ENCODE peak calls at places on chromosomes 16 and 17, in four cellular contexts. Y is COR-L47, N is A549, H is neural progenitor cell. K is an unnamed sample.

GRCh38 chr17:79220201-79220714 is 145.6 kb downstream of the ENGASE start:
- DNase-seq in Y (no peak), N (no peak), H (peak), K (peak)

GRCh38 chr17:69470702-69471101 is 56.2 kb downstream of the MAP2K6 start:
- DNase-seq in Y (no peak), H (no peak), N (no peak), K (no peak)

GRCh38 chr16:86868070-86868469 is 289.7 kb downstream of the FOXL1 start:
- DNase-seq in N (no peak), Y (no peak), H (no peak), K (no peak)

GRCh38 chr16:85004587-85005205 is 6.6 kb downstream of the ZDHHC7 start:
- DNase-seq in H (no peak), Y (no peak), N (peak), K (no peak)

GRCh38 chr17:48598727-48599126 is 5.1 kb upstream of the HOXB5 start:
- DNase-seq in N (no peak), Y (no peak), H (no peak), K (no peak)

GRCh38 chr17:35127751-35128514 is 6.5 kb downstream of the FNDC8 start:
- DNase-seq in N (no peak), Y (no peak), H (no peak), K (no peak)

GRCh38 chr16:89210165-89210903 is 7.2 kb upstream of the ZNF778 start:
- DNase-seq in H (no peak), Y (no peak), N (no peak), K (no peak)

GRCh38 chr16:4661661-4662060 is 31.7 kb upstream of the NUDT16L1 start:
- DNase-seq in Y (peak), N (no peak), H (no peak), K (no peak)

GRCh38 chr16:81254919-81255526 is 16.5 kb downstream of the BCO1 start:
- DNase-seq in Y (no peak), H (no peak), N (no peak), K (no peak)

GRCh38 chr17:71237903-71238538 is 882.8 kb upstream of the SOX9 start:
- DNase-seq in N (peak), H (no peak), Y (peak), K (no peak)

GRCh38 chr16:27334874-27335273 is 21.1 kb downstream of the IL4R start:
- DNase-seq in H (no peak), Y (no peak), N (no peak), K (no peak)

GRCh38 chr17:15453246-15453645 is 14.2 kb downstream of the CDRT4 start:
- DNase-seq in Y (no peak), H (no peak), N (no peak), K (no peak)

GRCh38 chr16:8120001-8120400 is 470.3 kb downstream of the TMEM114 start:
- DNase-seq in H (peak), N (no peak), Y (no peak), K (no peak)